ENCODE peak calls at places on chromosomes 5 and 9, in eight cellular contexts. Y, O, S, H, W, Q, M and K are unnamed samples.

GRCh38 chr9:127918201-127919107 is 1.6 kb upstream of the ST6GALNAC4 start:
- DNase-seq in O (no peak), S (no peak), Y (peak), H (no peak), W (no peak), M (no peak), Q (no peak), K (no peak)

GRCh38 chr9:106324596-106325280 is 538.2 kb upstream of the ZNF462 start:
- DNase-seq in H (no peak), S (no peak), M (no peak), O (no peak), Q (no peak), W (no peak), Y (no peak), K (no peak)

GRCh38 chr5:115549154-115549553 is 4.6 kb upstream of the FEM1C start:
- DNase-seq in M (no peak), Y (no peak), W (no peak), S (no peak), O (no peak), H (no peak), Q (no peak), K (no peak)

GRCh38 chr5:11335881-11336760 is 568.1 kb downstream of the CTNND2 start:
- DNase-seq in H (no peak), M (no peak), W (no peak), O (no peak), Q (no peak), S (no peak), Y (no peak), K (no peak)

GRCh38 chr5:79832911-79833310 is 143.3 kb downstream of the CMYA5 start:
- DNase-seq in O (no peak), Q (no peak), H (no peak), S (no peak), W (no peak), Y (no peak), M (no peak), K (no peak)

GRCh38 chr9:13424204-13424603 is 144.7 kb upstream of the MPDZ start:
- DNase-seq in Y (no peak), S (no peak), O (no peak), W (no peak), H (no peak), M (no peak), Q (no peak), K (no peak)

GRCh38 chr9:89536618-89537017 is 38.7 kb upstream of the SEMA4D start:
- DNase-seq in Y (no peak), H (no peak), O (no peak), M (no peak), S (no peak), W (no peak), Q (no peak), K (no peak)

GRCh38 chr9:42388146-42388690 is 204.8 kb downstream of the SPATA31A6 start:
- DNase-seq in M (no peak), O (no peak), H (no peak), W (no peak), Y (no peak), S (no peak), Q (no peak), K (no peak)

GRCh38 chr9:95772320-95773060 is 103.0 kb upstream of the ERCC6L2 start:
- DNase-seq in W (peak), O (no peak), S (no peak), M (no peak), H (peak), Y (no peak), Q (peak), K (no peak)

GRCh38 chr9:90996154-90996788 is 194.7 kb downstream of the SYK start:
- DNase-seq in S (no peak), Q (no peak), Y (no peak), H (no peak), W (no peak), O (no peak), M (no peak), K (no peak)

GRCh38 chr9:112544477-112544876 is 57.9 kb downstream of the KIAA1958 start:
- DNase-seq in Q (no peak), Y (no peak), O (no peak), M (no peak), S (no peak), W (no peak), H (no peak), K (no peak)

GRCh38 chr5:60996368-60996767 is 51.4 kb downstream of the NDUFAF2 start:
- DNase-seq in Q (no peak), O (no peak), S (no peak), H (no peak), M (no peak), W (no peak), Y (no peak), K (no peak)

GRCh38 chr5:124669300-124669648 is 77.2 kb downstream of the ZNF608 start:
- DNase-seq in S (no peak), Q (no peak), O (no peak), W (no peak), H (no peak), M (no peak), Y (no peak), K (no peak)

GRCh38 chr5:39519566-39520231 is 94.9 kb upstream of the DAB2 start:
- DNase-seq in M (no peak), O (no peak), S (no peak), Q (peak), H (no peak), Y (no peak), W (peak), K (no peak)

GRCh38 chr9:127049044-127049443 is 73.4 kb downstream of the ANGPTL2 start:
- DNase-seq in S (peak), W (peak), H (no peak), Q (peak), M (peak), O (peak), Y (no peak), K (peak)

GRCh38 chr5:150639751-150640150 is 709 bp upstream of the SYNPO start:
- DNase-seq in M (no peak), Y (no peak), W (no peak), O (no peak), H (peak), Q (no peak), S (no peak), K (no peak)

GRCh38 chr5:128773378-128773777 is 191.9 kb upstream of the SLC27A6 start:
- DNase-seq in Q (no peak), Y (no peak), W (peak), O (no peak), H (no peak), M (no peak), S (no peak), K (no peak)

GRCh38 chr9:113343732-113344231 is 3.7 kb upstream of the WDR31 start:
- DNase-seq in W (peak), Q (peak), S (no peak), H (peak), Y (peak), M (peak), O (no peak), K (no peak)

GRCh38 chr5:79173626-79174025 is 62.0 kb downstream of the BHMT start:
- DNase-seq in Q (no peak), Y (no peak), H (no peak), O (no peak), M (no peak), W (no peak), S (no peak), K (no peak)

GRCh38 chr9:135614821-135615665 is 24.3 kb downstream of the GLT6D1 start:
- DNase-seq in H (no peak), S (no peak), Y (no peak), W (no peak), M (peak), Q (no peak), O (no peak), K (no peak)

GRCh38 chr9:87109182-87109581 is 161.9 kb upstream of the GAS1 start:
- DNase-seq in M (no peak), S (no peak), H (no peak), O (no peak), W (peak), Y (no peak), Q (no peak), K (no peak)

GRCh38 chr9:137224850-137225694 is at the start of gene CYSRT1:
- DNase-seq in Y (no peak), Q (no peak), H (no peak), O (no peak), S (no peak), W (no peak), M (no peak), K (no peak)

GRCh38 chr5:176529824-176530195 is 7.4 kb downstream of the RNF44 start:
- DNase-seq in O (no peak), Q (no peak), W (no peak), Y (peak), S (no peak), M (peak), H (no peak), K (no peak)

GRCh38 chr5:15966651-15967050 is 212.9 kb downstream of the MARCHF11 start:
- DNase-seq in O (no peak), M (no peak), Y (no peak), W (no peak), Q (no peak), S (no peak), H (no peak), K (no peak)

GRCh38 chr9:120913673-120914266 is 12.8 kb downstream of the TRAF1 start:
- DNase-seq in Y (no peak), S (no peak), H (no peak), W (no peak), Q (no peak), M (no peak), O (no peak), K (no peak)

GRCh38 chr9:136545065-136545965 is 533 bp downstream of the NOTCH1 start:
- DNase-seq in S (no peak), Y (no peak), M (peak), Q (no peak), H (peak), W (no peak), O (no peak), K (no peak)

GRCh38 chr5:139392678-139393496 is 2.0 kb downstream of the PROB1 start:
- DNase-seq in Y (peak), M (peak), H (peak), W (peak), O (no peak), Q (no peak), S (no peak), K (no peak)

GRCh38 chr9:136995772-136996308 is 528 bp downstream of the CLIC3 start:
- DNase-seq in W (peak), Y (peak), Q (no peak), H (peak), S (no peak), O (no peak), M (no peak), K (peak)

GRCh38 chr9:33415152-33416038 is 13.0 kb upstream of the AQP7 start:
- DNase-seq in Q (no peak), Y (peak), W (peak), O (no peak), M (peak), S (no peak), H (peak), K (no peak)
- TF ChIP-seq CTCF in Q (peak), Y (peak), W (peak), O (peak), M (peak), S (peak), H (peak), K (peak)

DNA sequence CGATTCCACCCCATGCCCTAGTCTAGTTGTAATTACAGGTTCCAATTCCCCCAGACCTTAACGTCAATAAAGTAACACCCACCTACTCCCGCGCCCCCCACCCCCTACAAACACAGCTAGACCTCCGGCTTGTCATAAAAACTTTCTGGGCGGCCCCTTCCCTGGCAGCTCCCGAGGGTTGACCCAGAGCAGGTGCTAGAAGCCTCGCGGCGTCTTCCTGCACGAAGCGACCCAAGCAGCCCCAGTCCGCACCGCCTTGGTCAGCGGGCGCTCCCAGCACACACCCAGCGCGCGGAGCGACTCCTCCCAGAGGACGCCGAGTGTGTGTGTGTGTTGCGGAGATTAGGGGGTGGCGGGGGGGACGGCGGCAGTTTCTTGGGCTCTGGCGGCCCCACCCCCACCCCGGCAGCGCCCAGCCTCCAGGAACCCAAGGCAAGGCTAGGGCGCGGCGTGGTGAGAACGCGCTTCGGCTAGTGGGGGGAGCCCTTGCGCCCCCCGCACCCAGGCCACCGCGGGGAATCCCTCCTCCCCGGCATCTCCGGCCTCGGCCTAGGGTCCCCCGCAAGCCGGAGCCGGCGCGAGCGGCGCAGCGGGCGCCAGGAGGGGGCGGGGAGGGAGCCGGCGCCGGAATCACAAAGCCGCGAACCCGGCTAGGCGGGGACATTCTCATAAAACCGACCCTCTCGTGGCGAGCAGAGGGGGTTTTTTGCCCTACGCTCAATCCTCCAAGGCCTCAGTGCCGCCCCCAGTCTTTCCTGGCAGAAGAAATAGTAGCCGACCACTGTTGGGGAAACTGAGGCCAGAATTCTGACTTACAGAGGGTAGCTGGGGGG is 2.2 kb downstream of the PCDH1 start:
- DNase-seq in Y (peak), M (no peak), W (no peak), H (peak), Q (no peak), O (no peak), S (no peak), K (no peak)
- TF ChIP-seq CTCF in Y (no peak), M (no peak), W (no peak), H (no peak), Q (no peak), O (no peak), S (no peak), K (no peak)

DNA sequence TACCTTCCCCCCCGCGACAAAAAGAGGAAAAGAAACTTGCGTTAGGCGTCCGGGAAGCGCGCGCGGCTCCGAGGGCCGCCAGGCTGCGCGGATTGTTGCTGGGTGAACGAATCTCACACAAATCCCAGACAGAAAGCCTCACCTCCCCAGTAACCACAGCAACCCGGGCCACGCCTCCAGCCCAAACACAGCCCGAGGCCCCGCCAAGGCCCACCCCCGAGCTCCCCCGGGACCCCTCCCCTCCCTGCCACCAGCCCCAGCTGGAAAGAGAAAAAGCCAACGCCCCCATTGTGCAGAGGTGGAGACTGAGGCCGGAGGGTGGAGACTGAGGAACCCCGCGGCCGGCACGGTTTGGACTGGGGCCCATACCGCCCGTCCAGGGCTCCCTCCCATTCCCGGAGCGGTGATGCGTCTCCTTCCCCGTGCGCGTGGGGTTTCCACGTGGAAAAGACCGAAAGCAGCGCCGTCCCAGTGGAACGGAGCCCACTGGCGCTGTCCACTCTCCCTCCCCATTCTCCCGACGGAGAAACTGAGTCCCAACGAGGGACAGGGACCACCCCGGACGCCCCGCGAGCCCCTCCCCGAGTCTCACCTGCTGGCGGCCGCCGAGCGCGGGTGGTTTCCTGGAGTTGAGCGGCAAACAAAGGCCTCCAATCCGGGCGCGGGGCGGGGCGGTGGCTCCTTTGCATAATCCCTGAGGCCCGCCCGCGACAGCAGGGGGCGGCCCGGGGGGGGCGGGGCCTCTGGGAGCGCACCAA is 10.2 kb upstream of the AKNA start:
- DNase-seq in Y (peak), M (peak), W (peak), H (peak), O (peak), S (peak), Q (peak), K (peak)
- TF ChIP-seq CTCF in Y (no peak), M (no peak), W (no peak), H (no peak), O (no peak), S (no peak), Q (no peak), K (no peak)

DNA sequence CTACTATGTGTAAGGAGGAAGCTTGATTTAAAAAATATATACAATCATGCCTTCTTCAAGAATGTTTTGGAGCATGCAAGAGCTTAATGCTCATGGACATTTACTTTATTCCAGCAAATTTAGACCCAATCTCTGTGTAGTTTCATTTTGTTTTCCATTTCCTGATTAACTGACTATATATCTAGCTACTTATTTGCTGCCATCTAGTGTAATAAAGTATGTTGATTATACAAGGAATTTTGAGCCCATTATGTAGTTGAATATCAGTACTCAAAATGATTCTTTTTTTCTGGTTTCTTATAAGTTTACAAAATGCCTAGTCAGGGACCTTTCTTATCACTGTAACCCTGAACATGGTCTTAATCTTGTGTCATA is 100.0 kb upstream of the CCDC152 start:
- DNase-seq in O (no peak), Y (no peak), Q (no peak), S (no peak), H (no peak), W (no peak), M (no peak), K (no peak)
- TF ChIP-seq CTCF in O (peak), Y (no peak), Q (no peak), S (no peak), H (no peak), W (no peak), M (no peak), K (peak)

GRCh38 chr9:10268500-10269485 is 344.0 kb downstream of the PTPRD start:
- DNase-seq in H (no peak), O (no peak), M (no peak), Q (no peak), S (no peak), Y (no peak), W (no peak), K (no peak)
- TF ChIP-seq CTCF in H (no peak), O (peak), M (no peak), Q (no peak), S (peak), Y (peak), W (no peak), K (no peak)

GRCh38 chr5:158462349-158463114 is 603.6 kb upstream of the CLINT1 start:
- DNase-seq in Q (no peak), S (no peak), Y (no peak), O (no peak), W (no peak), H (no peak), M (no peak), K (no peak)
- TF ChIP-seq CTCF in Q (no peak), S (no peak), Y (no peak), O (no peak), W (no peak), H (no peak), M (no peak), K (no peak)